ENCODE peak calls at places on chromosomes 3 and 15, in nine cellular contexts. M is WERI-Rb-1; Y is psoas muscle; L is CD8-positive, alpha-beta T cell; Q is pancreas; G is effector memory CD4-positive, alpha-beta T cell; P is heart right ventricle; T is HFF-Myc; E is left ventricle myocardium inferior. F is an unnamed sample.

GRCh38 chr3:59809750-59810444 is 760.1 kb upstream of the CFAP20DC start:
- DNase-seq in M (peak), Y (no peak), L (no peak), Q (no peak), G (no peak), P (no peak), T (peak), E (no peak), F (no peak)

GRCh38 chr3:76501315-76501714 is 538.6 kb upstream of the ROBO2 start:
- DNase-seq in M (no peak), Y (no peak), L (no peak), Q (no peak), G (no peak), P (no peak), T (no peak), E (no peak), F (no peak)

GRCh38 chr3:52077376-52077775 is 21.0 kb upstream of the DUSP7 start:
- DNase-seq in M (no peak), Y (no peak), L (no peak), Q (no peak), G (no peak), P (no peak), T (no peak), E (no peak), F (no peak)

GRCh38 chr3:41137686-41138111 is 61.6 kb upstream of the CTNNB1 start:
- DNase-seq in M (no peak), Y (no peak), L (no peak), Q (no peak), G (no peak), P (no peak), T (no peak), E (no peak), F (no peak)

GRCh38 chr3:88000853-88001252 is 58.0 kb downstream of the CGGBP1 start:
- DNase-seq in M (no peak), Y (no peak), L (peak), Q (no peak), G (no peak), P (no peak), T (no peak), E (no peak), F (no peak)

GRCh38 chr15:80701676-80702311 is 6.7 kb downstream of the ABHD17C start:
- DNase-seq in M (no peak), Y (no peak), L (no peak), Q (no peak), G (no peak), P (no peak), T (no peak), E (no peak), F (no peak)

GRCh38 chr3:187025254-187025655 is 94.9 kb downstream of the ST6GAL1 start:
- DNase-seq in M (no peak), Y (no peak), L (peak), Q (no peak), G (no peak), P (no peak), T (no peak), E (no peak), F (peak)

GRCh38 chr15:95016511-95017219 is 785.3 kb downstream of the MCTP2 start:
- DNase-seq in M (no peak), Y (no peak), L (no peak), Q (no peak), G (no peak), P (no peak), T (no peak), E (no peak), F (no peak)

GRCh38 chr3:181264491-181264890 is 275.0 kb upstream of the DNAJC19 start:
- DNase-seq in M (no peak), Y (no peak), L (no peak), Q (no peak), G (no peak), P (no peak), T (no peak), E (no peak), F (no peak)

GRCh38 chr15:59812185-59812870 is 123.2 kb upstream of the BNIP2 start:
- DNase-seq in M (peak), Y (no peak), L (no peak), Q (no peak), G (no peak), P (no peak), T (no peak), E (no peak), F (no peak)

GRCh38 chr3:102790742-102791141 is 355.9 kb downstream of the ZPLD1 start:
- DNase-seq in M (no peak), Y (no peak), L (no peak), Q (no peak), G (no peak), P (no peak), T (no peak), E (no peak), F (no peak)

GRCh38 chr15:31465083-31465955 is 138.7 kb downstream of the KLF13 start:
- DNase-seq in M (no peak), Y (no peak), L (no peak), Q (no peak), G (no peak), P (peak), T (no peak), E (no peak), F (no peak)

GRCh38 chr3:50194128-50194902 is 2.9 kb downstream of the GNAT1 start:
- DNase-seq in M (peak), Y (peak), L (peak), Q (peak), G (peak), P (peak), T (no peak), E (peak), F (peak)

GRCh38 chr15:68644088-68644904 is 65.5 kb downstream of the CORO2B start:
- DNase-seq in M (no peak), Y (no peak), L (no peak), Q (no peak), G (no peak), P (no peak), T (peak), E (no peak), F (no peak)

GRCh38 chr15:59595434-59595915 is 16.1 kb upstream of the GCNT3 start:
- DNase-seq in M (no peak), Y (no peak), L (no peak), Q (no peak), G (no peak), P (no peak), T (no peak), E (no peak), F (no peak)

GRCh38 chr3:19139863-19140262 is 8.4 kb upstream of the KCNH8 start:
- DNase-seq in M (no peak), Y (no peak), L (no peak), Q (no peak), G (no peak), P (no peak), T (no peak), E (no peak), F (no peak)

GRCh38 chr15:64892850-64893403 is 18.8 kb upstream of the ANKDD1A start:
- DNase-seq in M (no peak), Y (no peak), L (peak), Q (no peak), G (peak), P (no peak), T (no peak), E (peak), F (no peak)

GRCh38 chr15:20348900-20349773 is 192.5 kb downstream of the GOLGA6L6 start:
- DNase-seq in M (peak), Y (peak), L (peak), Q (no peak), G (no peak), P (no peak), T (no peak), E (no peak), F (no peak)

GRCh38 chr3:159732172-159733111 is 256.2 kb upstream of the IL12A start:
- DNase-seq in M (no peak), Y (no peak), L (no peak), Q (no peak), G (no peak), P (no peak), T (no peak), E (no peak), F (no peak)

GRCh38 chr3:29137601-29138000 is 143.3 kb upstream of the RBMS3 start:
- DNase-seq in M (no peak), Y (no peak), L (no peak), Q (no peak), G (no peak), P (no peak), T (no peak), E (no peak), F (no peak)

GRCh38 chr3:354433-354832 is 157.9 kb downstream of the CHL1 start:
- DNase-seq in M (peak), Y (no peak), L (no peak), Q (no peak), G (no peak), P (no peak), T (peak), E (no peak), F (peak)

GRCh38 chr3:188776447-188776846 is 395.3 kb upstream of the TPRG1 start:
- DNase-seq in M (no peak), Y (no peak), L (no peak), Q (no peak), G (no peak), P (no peak), T (no peak), E (no peak), F (no peak)

GRCh38 chr3:110314512-110315114 is 757.0 kb upstream of the NECTIN3 start:
- DNase-seq in M (peak), Y (no peak), L (peak), Q (no peak), G (peak), P (peak), T (peak), E (no peak), F (peak)

GRCh38 chr15:74137544-74137920 is 7.1 kb downstream of the ISLR2 start:
- DNase-seq in M (no peak), Y (no peak), L (no peak), Q (no peak), G (no peak), P (no peak), T (no peak), E (no peak), F (no peak)

GRCh38 chr3:193852901-193853300 is 259.9 kb downstream of the OPA1 start:
- DNase-seq in M (no peak), Y (no peak), L (no peak), Q (no peak), G (no peak), P (no peak), T (no peak), E (no peak), F (no peak)

GRCh38 chr3:11155341-11156025 is 1.2 kb downstream of the HRH1 start:
- DNase-seq in M (peak), Y (peak), L (no peak), Q (peak), G (no peak), P (peak), T (peak), E (peak), F (no peak)

GRCh38 chr3:113933746-113934145 is 14.1 kb upstream of the ZDHHC23 start:
- DNase-seq in M (no peak), Y (no peak), L (no peak), Q (no peak), G (no peak), P (no peak), T (no peak), E (no peak), F (no peak)

GRCh38 chr15:78203346-78204225 is 30.8 kb downstream of the ACSBG1 start:
- DNase-seq in M (no peak), Y (peak), L (no peak), Q (peak), G (no peak), P (peak), T (no peak), E (peak), F (no peak)

GRCh38 chr15:89695198-89695597 is 4.6 kb downstream of the WDR93 start:
- DNase-seq in M (no peak), Y (no peak), L (no peak), Q (no peak), G (no peak), P (no peak), T (no peak), E (no peak), F (no peak)

GRCh38 chr3:55637906-55638635 is 151.0 kb upstream of the WNT5A start:
- DNase-seq in M (no peak), Y (no peak), L (no peak), Q (no peak), G (no peak), P (no peak), T (no peak), E (no peak), F (no peak)

GRCh38 chr15:69375151-69375790 is 38.9 kb upstream of the KIF23 start:
- DNase-seq in M (no peak), Y (no peak), L (no peak), Q (no peak), G (no peak), P (no peak), T (no peak), E (no peak), F (no peak)

GRCh38 chr15:95559875-95560394 is 770.6 kb upstream of the NR2F2 start:
- DNase-seq in M (no peak), Y (no peak), L (no peak), Q (no peak), G (no peak), P (no peak), T (peak), E (no peak), F (no peak)

GRCh38 chr3:127929818-127930217 is 14.8 kb downstream of the KBTBD12 start:
- DNase-seq in M (no peak), Y (no peak), L (no peak), Q (no peak), G (no peak), P (no peak), T (no peak), E (no peak), F (no peak)

GRCh38 chr3:143648708-143649107 is 199.6 kb downstream of the SLC9A9 start:
- DNase-seq in M (peak), Y (no peak), L (no peak), Q (no peak), G (no peak), P (no peak), T (no peak), E (no peak), F (no peak)

GRCh38 chr3:125194849-125195601 is 17.5 kb downstream of the SLC12A8 start:
- DNase-seq in M (no peak), Y (no peak), L (no peak), Q (no peak), G (no peak), P (no peak), T (peak), E (no peak), F (no peak)

GRCh38 chr3:44954289-44954688 is 21.7 kb downstream of the ZDHHC3 start:
- DNase-seq in M (no peak), Y (no peak), L (no peak), Q (no peak), G (no peak), P (no peak), T (no peak), E (no peak), F (no peak)

DNA sequence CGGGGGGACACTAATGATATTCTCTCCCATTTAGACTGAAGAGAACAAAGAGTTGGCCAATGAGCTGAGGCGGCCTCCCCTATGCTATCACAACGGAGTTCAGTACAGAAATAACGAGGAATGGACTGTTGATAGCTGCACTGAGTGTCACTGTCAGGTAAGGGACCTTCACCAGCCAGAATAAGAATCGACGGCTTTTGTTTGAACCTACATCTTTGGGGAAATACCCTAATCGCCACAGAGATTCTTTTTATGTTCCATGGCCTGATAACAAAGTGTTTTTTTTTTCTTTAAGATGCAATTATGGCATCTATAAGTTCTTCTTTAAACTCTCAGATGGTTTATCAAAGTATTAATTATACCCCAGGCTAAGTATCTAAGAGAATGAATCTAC is 3.4 kb downstream of the THBS1 start:
- DNase-seq in M (no peak), Y (no peak), L (no peak), Q (no peak), G (no peak), P (no peak), T (peak), E (no peak), F (no peak)
- H3K4me3 ChIP-seq in M (no peak), Y (peak), L (no peak), Q (no peak), G (no peak), P (peak), T (peak), E (peak), F (no peak)

GRCh38 chr15:76368135-76368588 is 31.6 kb downstream of the ISL2 start:
- DNase-seq in M (no peak), Y (no peak), L (no peak), Q (no peak), G (no peak), P (no peak), T (no peak), E (no peak), F (no peak)
- H3K4me3 ChIP-seq in M (no peak), Y (no peak), L (no peak), Q (no peak), G (no peak), P (no peak), T (no peak), E (no peak), F (no peak)

GRCh38 chr3:133893683-133894333 is 1.9 kb downstream of the RAB6B start:
- DNase-seq in M (no peak), Y (no peak), L (no peak), Q (no peak), G (no peak), P (no peak), T (no peak), E (no peak), F (no peak)
- H3K4me3 ChIP-seq in M (no peak), Y (peak), L (no peak), Q (no peak), G (no peak), P (no peak), T (no peak), E (peak), F (no peak)

GRCh38 chr15:63764124-63764827 is 69.5 kb downstream of the HERC1 start:
- DNase-seq in M (no peak), Y (no peak), L (no peak), Q (no peak), G (no peak), P (no peak), T (no peak), E (no peak), F (no peak)
- H3K4me3 ChIP-seq in M (no peak), Y (no peak), L (no peak), Q (no peak), G (no peak), P (no peak), T (no peak), E (no peak), F (no peak)

GRCh38 chr3:16048435-16049318 is 125.8 kb upstream of the GALNT15 start:
- DNase-seq in M (peak), Y (no peak), L (peak), Q (no peak), G (no peak), P (peak), T (no peak), E (no peak), F (peak)
- H3K4me3 ChIP-seq in M (no peak), Y (peak), L (no peak), Q (no peak), G (no peak), P (no peak), T (no peak), E (peak), F (no peak)

DNA sequence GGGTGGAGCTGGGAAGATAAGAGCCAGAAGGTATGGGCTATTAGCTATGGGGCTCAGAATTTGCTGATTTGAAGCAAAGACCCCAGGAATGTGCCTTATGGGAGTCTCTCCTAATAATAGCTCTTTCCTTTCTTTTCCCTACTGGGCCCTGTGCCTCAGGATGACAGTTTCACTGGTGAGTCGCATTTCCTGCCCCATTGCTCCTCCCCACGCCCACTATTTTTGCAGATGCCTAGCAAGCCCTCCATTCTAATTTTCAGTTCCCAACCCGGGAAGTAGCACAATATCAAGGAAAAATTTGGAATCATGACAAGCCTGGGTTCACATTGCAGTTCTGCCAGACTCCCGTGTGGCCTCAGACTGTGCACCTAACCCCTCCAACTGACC is 583 bp downstream of the IL17RE start:
- DNase-seq in M (no peak), Y (no peak), L (no peak), Q (no peak), G (no peak), P (peak), T (no peak), E (no peak), F (no peak)
- H3K4me3 ChIP-seq in M (no peak), Y (peak), L (no peak), Q (peak), G (no peak), P (no peak), T (peak), E (peak), F (no peak)

GRCh38 chr3:134600685-134601502 is 49.9 kb downstream of the KY start:
- DNase-seq in M (peak), Y (peak), L (peak), Q (peak), G (no peak), P (peak), T (peak), E (peak), F (peak)
- H3K4me3 ChIP-seq in M (peak), Y (no peak), L (no peak), Q (no peak), G (peak), P (no peak), T (no peak), E (no peak), F (no peak)

F was measured in CD4-positive, alpha-beta memory T cell.